ENCODE peak calls at places on chromosome 5, in six cellular contexts. U, S, H, C, T and W are unnamed samples.

GRCh38 chr5:54401515-54401914 is 54.0 kb upstream of the HSPB3 start:
- DNase-seq in U (no peak), S (no peak), H (no peak), C (no peak), T (no peak), W (no peak)

GRCh38 chr5:82168294-82168693 is 109.9 kb downstream of the RPS23 start:
- DNase-seq in U (no peak), S (no peak), H (peak), C (no peak), T (peak), W (peak)

GRCh38 chr5:119347996-119348395 is 7.8 kb upstream of the TNFAIP8 start:
- DNase-seq in U (no peak), S (no peak), H (no peak), C (no peak), T (no peak), W (peak)

GRCh38 chr5:50929174-50929573 is 262.7 kb downstream of the PARP8 start:
- DNase-seq in U (no peak), S (no peak), H (no peak), C (no peak), T (no peak), W (no peak)

GRCh38 chr5:52356311-52356918 is 431.3 kb upstream of the ITGA1 start:
- DNase-seq in U (no peak), S (no peak), H (no peak), C (no peak), T (peak), W (peak)

GRCh38 chr5:71910741-71911140 is 191.7 kb downstream of the CARTPT start:
- DNase-seq in U (no peak), S (no peak), H (no peak), C (no peak), T (peak), W (peak)

GRCh38 chr5:143315214-143315613 is 88.3 kb downstream of the NR3C1 start:
- DNase-seq in U (no peak), S (no peak), H (no peak), C (no peak), T (no peak), W (no peak)

GRCh38 chr5:138874241-138874640 is 894 bp downstream of the LRRTM2 start:
- DNase-seq in U (no peak), S (no peak), H (no peak), C (no peak), T (no peak), W (peak)

GRCh38 chr5:91155238-91155637 is 227.9 kb downstream of the ARRDC3 start:
- DNase-seq in U (no peak), S (no peak), H (no peak), C (no peak), T (no peak), W (no peak)

GRCh38 chr5:176529824-176530195 is 7.4 kb downstream of the RNF44 start:
- DNase-seq in U (no peak), S (no peak), H (no peak), C (no peak), T (no peak), W (no peak)

GRCh38 chr5:11477786-11478185 is 426.5 kb downstream of the CTNND2 start:
- DNase-seq in U (no peak), S (no peak), H (no peak), C (no peak), T (no peak), W (no peak)

GRCh38 chr5:86376214-86376613 is 241.5 kb upstream of the COX7C start:
- DNase-seq in U (no peak), S (no peak), H (no peak), C (no peak), T (no peak), W (no peak)

GRCh38 chr5:172958268-172959046 is 767 bp upstream of the RPL26L1 start:
- DNase-seq in U (peak), S (peak), H (peak), C (peak), T (peak), W (peak)

GRCh38 chr5:2176581-2176980 is 293.9 kb upstream of the IRX4 start:
- DNase-seq in U (no peak), S (no peak), H (no peak), C (no peak), T (no peak), W (no peak)

GRCh38 chr5:71482132-71482531 is 26.7 kb downstream of the BDP1 start:
- DNase-seq in U (no peak), S (no peak), H (no peak), C (no peak), T (peak), W (peak)

GRCh38 chr5:74122175-74122574 is 496.2 kb downstream of the ARHGEF28 start:
- DNase-seq in U (no peak), S (no peak), H (no peak), C (no peak), T (no peak), W (no peak)

GRCh38 chr5:98734646-98735045 is 38.8 kb upstream of the RGMB start:
- DNase-seq in U (no peak), S (no peak), H (peak), C (no peak), T (no peak), W (no peak)

GRCh38 chr5:10319202-10319851 is 11.6 kb upstream of the CMBL start:
- DNase-seq in U (no peak), S (no peak), H (no peak), C (no peak), T (peak), W (peak)

GRCh38 chr5:10315181-10315580 is 7.5 kb upstream of the CMBL start:
- DNase-seq in U (no peak), S (no peak), H (no peak), C (no peak), T (no peak), W (no peak)

GRCh38 chr5:10317825-10318682 is 10.4 kb upstream of the CMBL start:
- DNase-seq in U (no peak), S (no peak), H (no peak), C (no peak), T (peak), W (no peak)

GRCh38 chr5:10311595-10312425 is 4.1 kb upstream of the CMBL start:
- DNase-seq in U (no peak), S (no peak), H (no peak), C (no peak), T (no peak), W (no peak)

DNA sequence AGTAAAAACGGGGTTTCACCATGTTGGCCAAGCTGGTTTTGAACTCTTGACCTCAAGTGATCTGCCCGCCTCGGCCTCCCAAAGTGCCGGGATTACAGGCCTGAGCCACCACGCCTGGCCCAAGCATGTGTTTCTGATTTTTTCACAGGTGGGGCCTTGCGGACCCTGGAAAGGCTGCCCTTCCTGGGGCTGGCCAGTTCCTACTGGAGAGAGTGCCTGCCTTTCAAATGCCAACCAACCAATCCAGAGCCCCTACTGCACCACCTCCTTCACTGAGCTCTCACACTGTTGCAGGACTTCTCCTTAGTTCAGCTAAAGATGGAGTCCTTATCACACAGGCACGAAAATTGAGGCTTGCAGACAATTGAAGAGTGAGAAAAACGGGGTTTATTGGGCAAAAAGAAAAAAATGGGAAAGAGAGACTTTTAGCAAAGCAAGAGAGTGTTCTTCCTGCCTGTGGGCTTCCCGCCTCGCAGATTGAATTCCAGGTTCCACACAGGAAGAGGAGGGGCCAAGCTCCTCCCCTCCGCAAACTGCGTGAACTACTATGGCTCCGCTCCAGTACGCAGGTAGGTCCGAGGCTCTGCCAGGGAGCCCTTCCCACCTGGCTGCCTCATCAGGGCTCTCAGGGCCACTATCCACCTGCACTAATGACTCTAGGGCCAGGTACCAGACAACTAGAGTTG is 8.3 kb upstream of the CMBL start:
- DNase-seq in U (no peak), S (no peak), H (peak), C (peak), T (no peak), W (no peak)
- H3K23ac ChIP-seq in U (peak), S (no peak), H (no peak), C (no peak), T (no peak), W (no peak)

GRCh38 chr5:6961123-6961522 is 247.9 kb downstream of the TENT4A start:
- DNase-seq in U (no peak), S (no peak), H (no peak), C (no peak), T (no peak), W (no peak)
- H3K23ac ChIP-seq in U (no peak), S (no peak), H (no peak), C (no peak), T (no peak), W (no peak)

DNA sequence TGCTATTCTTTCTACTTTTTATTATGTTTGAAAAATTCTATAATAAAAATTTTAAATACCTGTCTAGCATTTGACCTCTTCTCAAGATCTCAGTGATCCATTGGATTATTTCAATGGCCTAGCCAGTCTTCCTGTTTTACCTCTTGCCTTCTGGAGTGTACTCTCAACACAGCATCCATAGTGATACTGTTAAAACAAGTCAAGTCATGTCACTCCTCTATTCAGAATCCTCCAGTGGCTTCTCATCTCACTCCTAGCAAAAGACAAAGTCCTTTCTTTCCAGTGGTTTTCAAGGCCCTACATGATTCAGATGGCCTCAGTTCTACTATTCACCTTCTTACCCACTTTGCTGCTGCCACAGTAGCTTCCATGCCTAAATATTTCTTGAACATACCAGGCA is 1.8 kb downstream of the MARVELD2 start:
- DNase-seq in U (no peak), S (no peak), H (no peak), C (no peak), T (no peak), W (no peak)
- H3K23ac ChIP-seq in U (no peak), S (no peak), H (peak), C (no peak), T (no peak), W (no peak)

GRCh38 chr5:134466241-134467069 is 54.8 kb upstream of the CDKN2AIPNL start:
- DNase-seq in U (peak), S (peak), H (peak), C (peak), T (peak), W (peak)

GRCh38 chr5:134463176-134463720 is 51.6 kb upstream of the CDKN2AIPNL start:
- DNase-seq in U (no peak), S (no peak), H (no peak), C (no peak), T (no peak), W (no peak)

GRCh38 chr5:134465856-134466240 is 54.2 kb upstream of the CDKN2AIPNL start:
- DNase-seq in U (peak), S (peak), H (peak), C (peak), T (peak), W (peak)

GRCh38 chr5:134463991-134464760 is 52.5 kb upstream of the CDKN2AIPNL start:
- DNase-seq in U (no peak), S (no peak), H (no peak), C (no peak), T (peak), W (peak)

DNA sequence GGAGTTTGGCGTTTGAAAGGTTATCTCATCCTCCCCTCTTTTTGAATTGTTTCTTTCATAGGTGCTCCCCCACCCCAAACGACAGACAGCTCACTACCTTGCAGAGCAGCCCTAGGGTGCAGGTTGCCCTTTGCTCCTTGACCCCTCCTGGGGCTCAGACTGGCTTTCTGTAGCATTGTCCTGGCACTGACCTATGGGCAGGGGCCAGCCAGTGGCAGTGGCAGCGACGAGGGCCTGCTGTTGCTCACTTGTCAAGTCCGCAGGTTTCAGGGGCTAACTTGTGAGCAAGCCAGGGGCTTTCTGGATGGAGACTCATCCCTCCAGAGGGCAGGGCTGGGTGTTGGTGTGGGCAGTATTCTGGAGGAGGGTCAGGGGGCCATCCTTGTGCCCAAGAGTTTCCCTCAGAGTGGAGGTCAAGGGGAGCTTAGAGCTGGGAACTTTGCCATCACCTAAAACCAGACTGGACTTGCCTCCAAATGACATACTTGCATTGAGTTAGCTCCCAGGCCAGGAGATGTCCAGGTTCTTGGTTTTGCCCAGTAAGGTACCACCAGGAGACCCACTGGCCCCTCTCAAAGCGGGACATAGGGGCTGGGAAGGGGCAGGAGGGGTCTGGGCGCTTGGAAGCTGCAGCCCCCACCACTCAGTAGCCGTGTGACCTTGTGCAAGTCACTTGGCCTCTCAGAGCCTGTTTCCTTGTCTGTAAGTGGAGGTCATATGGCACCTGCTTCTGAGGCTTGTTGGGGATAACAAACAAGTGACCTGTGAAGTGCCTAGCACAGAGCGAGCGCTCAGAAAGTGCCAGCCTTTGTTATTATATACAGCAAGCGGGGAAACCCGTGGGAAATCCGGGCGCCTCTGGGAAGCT is 53.5 kb upstream of the CDKN2AIPNL start:
- DNase-seq in U (no peak), S (no peak), H (no peak), C (no peak), T (no peak), W (no peak)
- H3K23ac ChIP-seq in U (no peak), S (no peak), H (no peak), C (no peak), T (peak), W (no peak)

GRCh38 chr5:96408276-96408777 is 24.7 kb downstream of the PCSK1 start:
- DNase-seq in U (no peak), S (no peak), H (no peak), C (no peak), T (no peak), W (peak)
- H3K23ac ChIP-seq in U (no peak), S (no peak), H (no peak), C (no peak), T (peak), W (no peak)

GRCh38 chr5:181258576-181258975 is 2.4 kb downstream of the TRIM52 start:
- DNase-seq in U (no peak), S (no peak), H (no peak), C (no peak), T (no peak), W (no peak)

GRCh38 chr5:181261320-181262085 is 560 bp upstream of the TRIM52 start:
- DNase-seq in U (peak), S (peak), H (peak), C (peak), T (peak), W (peak)

GRCh38 chr5:181260720-181261319 is at the start of gene TRIM52:
- DNase-seq in U (peak), S (peak), H (peak), C (peak), T (peak), W (peak)

GRCh38 chr5:181259283-181259682 is 1.7 kb downstream of the TRIM52 start:
- DNase-seq in U (no peak), S (no peak), H (no peak), C (peak), T (no peak), W (no peak)

GRCh38 chr5:181259974-181260719 is 796 bp downstream of the TRIM52 start:
- DNase-seq in U (no peak), S (peak), H (no peak), C (peak), T (no peak), W (no peak)
- H3K23ac ChIP-seq in U (peak), S (no peak), H (no peak), C (no peak), T (peak), W (peak)

GRCh38 chr5:56388229-56389065 is 155.3 kb upstream of the ANKRD55 start:
- DNase-seq in U (no peak), S (no peak), H (no peak), C (no peak), T (no peak), W (no peak)

GRCh38 chr5:56383761-56384160 is 150.6 kb upstream of the ANKRD55 start:
- DNase-seq in U (no peak), S (no peak), H (no peak), C (no peak), T (no peak), W (no peak)

GRCh38 chr5:56384186-56384585 is 151.1 kb upstream of the ANKRD55 start:
- DNase-seq in U (no peak), S (no peak), H (no peak), C (no peak), T (no peak), W (no peak)

GRCh38 chr5:56382896-56383295 is 149.8 kb upstream of the ANKRD55 start:
- DNase-seq in U (no peak), S (no peak), H (no peak), C (no peak), T (no peak), W (no peak)

DNA sequence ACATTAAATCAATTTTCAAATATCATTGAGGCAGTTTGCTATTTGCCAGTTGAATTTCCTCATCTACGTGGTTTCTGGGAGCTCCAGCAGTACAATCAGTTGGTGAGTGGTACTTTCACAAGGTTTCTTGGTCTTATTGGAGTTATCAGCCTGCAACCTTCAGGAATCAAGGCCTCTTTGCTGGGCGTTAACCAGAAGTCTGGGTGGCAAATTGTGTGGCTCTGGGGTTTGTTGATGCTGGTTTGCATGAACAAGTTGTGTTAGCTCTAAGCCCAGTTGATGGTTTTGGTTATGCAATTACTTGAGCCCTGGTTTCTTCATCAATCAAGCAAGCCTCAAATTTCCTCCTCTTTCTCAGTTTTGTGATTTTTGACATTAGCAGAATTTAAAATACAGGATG is 152.9 kb upstream of the ANKRD55 start:
- DNase-seq in U (no peak), S (no peak), H (no peak), C (no peak), T (no peak), W (no peak)
- H3K23ac ChIP-seq in U (no peak), S (no peak), H (no peak), C (no peak), T (no peak), W (no peak)

DNA sequence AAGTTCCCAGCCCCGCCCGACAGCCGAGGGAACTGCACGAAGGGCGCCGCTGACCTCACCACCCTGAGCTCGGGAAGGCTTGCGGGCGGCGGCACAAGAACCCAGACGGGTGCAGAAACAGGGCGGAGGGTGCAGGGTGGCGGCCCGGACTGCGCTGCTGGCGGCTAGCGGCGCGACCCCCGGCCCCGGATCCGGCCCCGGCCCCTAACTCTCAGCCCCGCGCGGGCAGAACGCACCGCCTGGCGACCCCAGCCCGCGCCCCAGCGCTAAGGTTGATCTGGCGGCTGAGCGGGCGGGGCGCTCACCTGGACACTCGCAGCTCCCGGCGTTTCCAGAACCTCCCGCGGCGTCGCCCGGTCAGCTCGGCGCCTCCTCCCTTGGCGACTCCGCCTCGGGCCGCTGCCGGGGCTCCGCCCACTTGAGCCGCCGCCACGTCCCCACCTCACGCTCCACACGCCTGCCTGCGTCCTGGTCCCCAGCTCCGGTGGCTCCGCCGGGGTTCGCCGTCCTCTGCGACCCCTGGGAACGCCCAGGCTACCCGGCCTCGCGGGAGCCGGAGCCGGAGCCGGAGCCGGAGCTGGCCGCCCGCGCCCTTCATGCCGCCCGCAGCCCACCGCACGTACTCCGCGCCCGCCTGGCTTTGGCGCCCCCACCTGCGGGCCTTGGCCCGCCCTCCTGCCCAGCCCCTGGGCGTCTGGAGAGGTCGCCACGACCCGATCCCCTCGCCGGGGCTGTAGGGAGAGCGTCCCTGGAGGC is at the start of gene P4HA2:
- DNase-seq in U (peak), S (peak), H (peak), C (peak), T (peak), W (peak)
- H3K23ac ChIP-seq in U (peak), S (no peak), H (peak), C (no peak), T (no peak), W (peak)

DNA sequence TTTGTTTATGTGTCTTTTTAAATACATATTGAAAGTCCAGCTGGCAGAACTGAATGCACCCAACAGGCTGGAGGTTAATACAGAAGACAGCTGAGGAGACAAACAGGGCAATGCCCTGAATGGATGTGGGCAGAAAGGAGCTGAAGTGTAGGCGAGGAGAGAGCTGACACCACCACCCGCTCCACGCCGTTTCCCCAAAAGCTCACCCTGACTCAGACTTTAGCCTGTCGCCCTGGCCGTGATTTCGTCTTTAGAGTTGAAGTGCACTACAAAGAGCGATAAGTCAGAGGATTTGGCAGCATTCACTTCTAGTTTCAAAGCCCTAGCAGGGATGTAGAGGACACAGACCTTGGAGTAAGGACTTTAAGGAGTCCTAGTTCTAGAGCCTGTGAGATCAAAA is 2.2 kb upstream of the ERAP1 start:
- DNase-seq in U (no peak), S (no peak), H (no peak), C (no peak), T (no peak), W (no peak)
- H3K23ac ChIP-seq in U (no peak), S (no peak), H (no peak), C (no peak), T (no peak), W (no peak)